ENCODE peak calls at places on chromosomes 3 and 15, in five cellular contexts. I is foreskin fibroblast, D is progenitor cell of endocrine pancreas, N is spleen, V is endothelial cell. S is an unnamed sample.

GRCh38 chr3:65439641-65440040 is 599.1 kb downstream of the MAGI1 start:
- DNase-seq in I (peak; percentile 83), D (peak; percentile 16), N (no peak), V (peak; percentile 64), S (peak; percentile 47)

GRCh38 chr3:111572061-111572460 is 23.1 kb downstream of the ZBED2 start:
- DNase-seq in I (no peak), D (no peak), N (no peak), V (no peak), S (no peak)

GRCh38 chr3:138875754-138876664 is 41.3 kb upstream of the PIK3CB start:
- DNase-seq in I (no peak), D (no peak), N (peak; percentile 6), V (no peak), S (no peak)

GRCh38 chr3:126103121-126104027 is 19.4 kb upstream of the SLC41A3 start:
- DNase-seq in I (no peak), D (peak; percentile 8), N (peak; percentile 66), V (no peak), S (no peak)

GRCh38 chr15:27681038-27681437 is 418.1 kb downstream of the OCA2 start:
- DNase-seq in I (no peak), D (no peak), N (no peak), V (no peak), S (no peak)

GRCh38 chr3:107468782-107469181 is 54.0 kb upstream of the BBX start:
- DNase-seq in I (no peak), D (no peak), N (no peak), V (no peak), S (no peak)

GRCh38 chr3:140270329-140270728 is 335.3 kb downstream of the CLSTN2 start:
- DNase-seq in I (no peak), D (no peak), N (no peak), V (no peak), S (no peak)

GRCh38 chr15:70095387-70096214 is 2.1 kb downstream of the TLE3 start:
- DNase-seq in I (peak; percentile 29), D (peak; percentile 63), N (peak; percentile 95), V (no peak), S (no peak)

GRCh38 chr3:143158549-143158988 is 39.0 kb downstream of the CHST2 start:
- DNase-seq in I (peak; percentile 86), D (no peak), N (no peak), V (no peak), S (no peak)

GRCh38 chr3:48709051-48709461 is 8.0 kb downstream of the IP6K2 start:
- DNase-seq in I (peak; percentile 43), D (no peak), N (no peak), V (no peak), S (no peak)

GRCh38 chr3:50577348-50577747 is 8.0 kb downstream of the HEMK1 start:
- DNase-seq in I (no peak), D (no peak), N (no peak), V (no peak), S (no peak)

GRCh38 chr3:129620828-129621605 is 14.5 kb upstream of the PLXND1 start:
- DNase-seq in I (no peak), D (no peak), N (peak; percentile 76), V (no peak), S (no peak)

GRCh38 chr3:138513073-138513843 is 78.8 kb downstream of the ESYT3 start:
- DNase-seq in I (no peak), D (no peak), N (no peak), V (no peak), S (no peak)

GRCh38 chr3:116757310-116757709 is 47.7 kb downstream of the TUSC7 start:
- DNase-seq in I (no peak), D (no peak), N (no peak), V (no peak), S (no peak)

GRCh38 chr3:45112939-45113338 is 33.2 kb downstream of the CDCP1 start:
- DNase-seq in I (peak; percentile 71), D (no peak), N (no peak), V (no peak), S (no peak)

GRCh38 chr3:64426551-64426950 is 201.3 kb upstream of the PRICKLE2 start:
- DNase-seq in I (no peak), D (no peak), N (no peak), V (no peak), S (no peak)

GRCh38 chr3:148309390-148310035 is 388.2 kb upstream of the AGTR1 start:
- DNase-seq in I (peak; percentile 73), D (no peak), N (no peak), V (peak; percentile 52), S (peak; percentile 4)

GRCh38 chr15:68852466-68852865 is 31.8 kb upstream of the ANP32A start:
- DNase-seq in I (no peak), D (no peak), N (no peak), V (no peak), S (no peak)
- TF ChIP-seq CTCF in I (no peak), D (no peak), N (no peak), V (no peak), S (no peak)

DNA sequence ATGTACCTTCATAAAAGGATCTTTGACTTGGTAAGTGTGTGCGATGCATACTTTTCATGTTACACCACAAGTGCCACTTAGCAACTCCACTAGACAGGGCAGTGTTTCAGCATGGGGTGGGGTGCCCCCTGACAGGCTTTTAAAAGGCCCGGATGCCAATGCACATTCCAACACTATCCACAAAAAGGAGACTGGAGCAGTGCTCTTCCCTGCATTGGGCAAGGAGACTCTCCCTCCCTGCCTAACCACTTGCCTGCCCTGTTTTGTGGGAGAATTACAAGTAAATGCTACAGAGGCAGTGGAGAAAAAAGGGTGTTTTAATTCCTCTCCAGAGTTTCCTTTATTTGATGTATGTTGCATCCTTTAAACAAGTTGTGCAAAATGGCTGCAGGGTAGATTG is 1.7 kb upstream of the RARB start:
- DNase-seq in I (peak; percentile 25), D (no peak), N (no peak), V (no peak), S (no peak)
- TF ChIP-seq CTCF in I (no peak), D (no peak), N (no peak), V (no peak), S (no peak)

GRCh38 chr15:40845511-40846284 is 1.9 kb downstream of the SPINT1 start:
- DNase-seq in I (no peak), D (peak; percentile 41), N (peak; percentile 39), V (no peak), S (no peak)

GRCh38 chr15:40845036-40845435 is 1.2 kb downstream of the SPINT1 start:
- DNase-seq in I (no peak), D (no peak), N (no peak), V (no peak), S (no peak)

GRCh38 chr15:40846846-40847224 is 3.0 kb downstream of the SPINT1 start:
- DNase-seq in I (no peak), D (no peak), N (peak; percentile 41), V (no peak), S (no peak)

GRCh38 chr15:40844543-40844981 is 714 bp downstream of the SPINT1 start:
- DNase-seq in I (peak; percentile 38), D (peak; percentile 43), N (peak; percentile 87), V (peak; percentile 32), S (no peak)

GRCh38 chr15:40847225-40847961 is 3.5 kb downstream of the SPINT1 start:
- DNase-seq in I (peak; percentile 17), D (peak; percentile 49), N (peak; percentile 83), V (peak; percentile 45), S (no peak)
- TF ChIP-seq CTCF in I (no peak), D (no peak), N (peak; percentile 39), V (no peak), S (no peak)

DNA sequence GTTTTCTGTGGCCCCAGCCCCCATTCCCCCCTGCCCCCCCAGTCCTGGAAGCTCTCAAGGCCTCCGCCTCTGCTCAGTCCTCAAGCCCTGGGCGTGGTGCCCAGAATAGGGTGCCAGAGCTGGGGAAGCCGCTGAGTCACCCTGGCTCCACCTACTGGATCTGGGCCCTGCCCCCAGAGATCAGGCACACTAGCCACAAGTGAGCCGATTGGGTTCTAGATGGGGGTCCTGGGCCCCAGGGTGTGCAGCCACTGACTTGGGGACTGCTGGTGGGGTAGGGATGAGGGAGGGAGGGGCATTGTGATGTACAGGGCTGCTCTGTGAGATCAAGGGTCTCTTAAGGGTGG is 5.7 kb downstream of the EIF4G1 start:
- DNase-seq in I (peak; percentile 99), D (no peak), N (peak; percentile 93), V (no peak), S (peak; percentile 95)
- TF ChIP-seq CTCF in I (no peak), D (no peak), N (no peak), V (no peak), S (no peak)

GRCh38 chr3:25895031-25895430 is 105.1 kb downstream of the OXSM start:
- DNase-seq in I (no peak), D (no peak), N (no peak), V (no peak), S (no peak)

GRCh38 chr3:25894101-25894500 is 104.2 kb downstream of the OXSM start:
- DNase-seq in I (no peak), D (no peak), N (no peak), V (no peak), S (no peak)

GRCh38 chr3:25895443-25895842 is 105.6 kb downstream of the OXSM start:
- DNase-seq in I (peak; percentile 0), D (no peak), N (no peak), V (no peak), S (no peak)

GRCh38 chr3:25899352-25900101 is 109.6 kb downstream of the OXSM start:
- DNase-seq in I (no peak), D (no peak), N (no peak), V (no peak), S (no peak)

GRCh38 chr3:25897019-25897418 is 107.1 kb downstream of the OXSM start:
- DNase-seq in I (no peak), D (no peak), N (no peak), V (peak; percentile 51), S (no peak)
- TF ChIP-seq CTCF in I (peak; percentile 8), D (peak; percentile 59), N (no peak), V (peak; percentile 45), S (no peak)

GRCh38 chr3:67937498-67938118 is 283.2 kb upstream of the SUCLG2 start:
- DNase-seq in I (peak; percentile 34), D (no peak), N (no peak), V (no peak), S (no peak)

GRCh38 chr3:67941433-67942030 is 287.1 kb upstream of the SUCLG2 start:
- DNase-seq in I (no peak), D (no peak), N (no peak), V (no peak), S (no peak)

GRCh38 chr3:67943546-67943945 is 289.1 kb upstream of the SUCLG2 start:
- DNase-seq in I (no peak), D (no peak), N (no peak), V (no peak), S (no peak)

DNA sequence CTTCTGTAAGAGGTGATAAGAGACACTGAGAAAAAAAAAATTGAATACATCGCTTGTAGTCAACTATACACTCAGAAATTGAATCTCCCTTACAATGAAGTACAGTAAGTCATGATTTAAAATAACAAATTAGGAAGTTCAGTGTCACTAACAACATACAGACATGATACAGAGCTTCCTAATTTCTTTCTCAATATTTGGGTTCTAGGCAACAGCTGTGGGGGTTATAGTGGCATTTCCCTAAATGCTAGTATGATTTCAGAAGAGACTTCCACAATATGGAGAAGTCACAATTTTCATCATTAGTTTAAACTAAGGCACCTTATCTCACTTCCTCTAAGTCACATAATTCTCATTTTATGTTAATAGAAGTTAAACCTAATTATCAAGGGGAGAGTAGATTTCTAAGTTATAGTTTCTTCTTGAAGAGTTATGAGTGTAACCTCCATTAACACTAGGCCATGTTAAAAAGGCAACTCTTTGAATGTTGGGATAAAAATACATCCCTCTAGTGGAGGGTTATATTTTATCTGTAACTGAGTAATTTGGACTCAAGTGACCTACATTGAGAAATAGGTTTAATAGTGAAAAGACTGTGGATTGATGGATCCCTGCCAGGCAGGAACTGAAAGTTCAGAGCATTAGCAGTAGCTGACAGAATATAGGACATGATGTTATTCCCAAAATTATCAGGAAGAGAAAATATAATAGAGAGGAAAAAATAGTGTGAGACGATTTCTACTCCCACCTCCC is 286.0 kb upstream of the SUCLG2 start:
- DNase-seq in I (peak; percentile 68), D (no peak), N (no peak), V (no peak), S (no peak)
- TF ChIP-seq CTCF in I (no peak), D (no peak), N (no peak), V (no peak), S (no peak)